ENCODE peak calls at places on chromosomes 3 and 15, in four cellular contexts. N is WTC11, V is K562, C is SK-N-SH. B is an unnamed sample.
A peak's percentile ranks its signal among the peaks of the same experiment; 100 is the strongest.

GRCh38 chr3:101042996-101043686 is 49.9 kb upstream of the ABI3BP start:
- DNase-seq in N (no peak), V (no peak), C (no peak), B (no peak)

GRCh38 chr3:51982838-51983577 is at the start of gene ACY1:
- DNase-seq in N (peak; percentile 85), V (peak; percentile 83), C (peak; percentile 97), B (peak; percentile 43)

GRCh38 chr15:98548172-98548971 is 100.0 kb upstream of the IGF1R start:
- DNase-seq in V (no peak), C (peak; percentile 64), N (peak; percentile 72), B (no peak)

GRCh38 chr3:115667175-115668065 is 44.1 kb downstream of the GAP43 start:
- DNase-seq in V (no peak), C (no peak), N (no peak), B (no peak)

GRCh38 chr15:56160966-56161365 is 82.7 kb downstream of the RFX7 start:
- DNase-seq in C (no peak), N (no peak), V (no peak), B (no peak)

GRCh38 chr3:61381745-61382392 is 130.6 kb upstream of the FHIT start:
- DNase-seq in V (peak; percentile 17), C (peak; percentile 39), N (no peak), B (no peak)

GRCh38 chr3:71684752-71685151 is 40.5 kb downstream of the EIF4E3 start:
- DNase-seq in N (no peak), C (no peak), V (no peak), B (no peak)

GRCh38 chr3:197547618-197548017 is 8.2 kb downstream of the BDH1 start:
- DNase-seq in N (peak; percentile 68), V (peak; percentile 37), C (no peak), B (no peak)

GRCh38 chr15:88004379-88004778 is 252.2 kb downstream of the NTRK3 start:
- DNase-seq in V (no peak), N (no peak), C (no peak), B (no peak)

GRCh38 chr15:25624504-25625172 is 185.8 kb upstream of the UBE3A start:
- DNase-seq in V (no peak), C (no peak), N (no peak), B (no peak)

GRCh38 chr3:188169826-188170455 is 16.0 kb downstream of the LPP start:
- DNase-seq in N (no peak), V (no peak), C (no peak), B (no peak)

GRCh38 chr3:157088133-157088488 is 71.8 kb downstream of the CCNL1 start:
- DNase-seq in N (no peak), C (no peak), V (no peak), B (no peak)

GRCh38 chr15:92666780-92667179 is 11.2 kb upstream of the FAM174B start:
- DNase-seq in V (no peak), C (no peak), N (no peak), B (no peak)

GRCh38 chr3:128496602-128497304 is 3.8 kb upstream of the GATA2 start:
- DNase-seq in N (no peak), V (no peak), C (peak; percentile 73), B (no peak)

GRCh38 chr3:127072971-127073851 is 90.3 kb downstream of the PLXNA1 start:
- DNase-seq in N (no peak), C (peak; percentile 80), V (no peak), B (no peak)

GRCh38 chr3:5202267-5202666 is 14.8 kb downstream of the EDEM1 start:
- DNase-seq in C (no peak), V (no peak), N (no peak), B (no peak)

GRCh38 chr3:22523925-22524324 is 679.2 kb upstream of the UBE2E2 start:
- DNase-seq in V (no peak), C (no peak), N (no peak), B (no peak)

GRCh38 chr3:195735036-195735695 is 14.4 kb downstream of the MUC20 start:
- DNase-seq in V (no peak), N (no peak), C (no peak), B (no peak)

GRCh38 chr3:128009952-128010846 is 42.0 kb upstream of the SEC61A1 start:
- DNase-seq in N (no peak), C (no peak), V (no peak), B (no peak)

GRCh38 chr3:42709621-42710020 is 7.0 kb upstream of the HHATL start:
- DNase-seq in N (peak; percentile 5), V (no peak), C (no peak), B (no peak)

GRCh38 chr3:28317438-28318022 is 31.0 kb upstream of the ZCWPW2 start:
- DNase-seq in V (peak; percentile 48), N (no peak), C (peak; percentile 33), B (no peak)

GRCh38 chr3:40035177-40035576 is 225.8 kb downstream of the MYRIP start:
- DNase-seq in V (no peak), C (no peak), N (no peak), B (no peak)

GRCh38 chr3:191648787-191649186 is 187.8 kb downstream of the PYDC2 start:
- DNase-seq in V (no peak), N (no peak), C (no peak), B (no peak)

GRCh38 chr3:51802091-51802720 is 23.2 kb upstream of the IQCF6 start:
- DNase-seq in C (no peak), V (no peak), N (no peak), B (no peak)

GRCh38 chr15:101482526-101483371 is 6.8 kb downstream of the PCSK6 start:
- DNase-seq in N (no peak), V (no peak), C (no peak), B (no peak)

GRCh38 chr3:13282528-13282985 is 137.6 kb downstream of the NUP210 start:
- DNase-seq in N (peak; percentile 48), V (peak; percentile 75), C (peak; percentile 84), B (no peak)

GRCh38 chr3:186257866-186258265 is 104.2 kb downstream of the DGKG start:
- DNase-seq in V (no peak), N (no peak), C (no peak), B (no peak)

GRCh38 chr3:28069438-28069837 is 172.0 kb upstream of the CMC1 start:
- DNase-seq in N (no peak), V (no peak), C (no peak), B (no peak)

GRCh38 chr3:149701206-149701976 is 43.6 kb upstream of the WWTR1 start:
- DNase-seq in V (no peak), C (no peak), N (no peak), B (no peak)

GRCh38 chr15:68560501-68561113 is 18.2 kb upstream of the CORO2B start:
- DNase-seq in V (no peak), C (no peak), N (no peak), B (no peak)

GRCh38 chr3:12618426-12618825 is 45.5 kb downstream of the RAF1 start:
- DNase-seq in V (no peak), N (no peak), C (no peak), B (no peak)

GRCh38 chr15:50813865-50814264 is 48.4 kb upstream of the SPPL2A start:
- DNase-seq in V (no peak), N (no peak), C (no peak), B (no peak)

GRCh38 chr3:30199096-30199734 is 407.2 kb upstream of the TGFBR2 start:
- DNase-seq in N (peak; percentile 62), V (peak; percentile 38), C (peak; percentile 23), B (no peak)

GRCh38 chr15:71294636-71295241 is 179.5 kb downstream of the THSD4 start:
- DNase-seq in C (no peak), N (no peak), V (no peak), B (no peak)

GRCh38 chr15:69825941-69826817 is 271.5 kb downstream of the TLE3 start:
- DNase-seq in N (no peak), C (no peak), V (no peak), B (no peak)

GRCh38 chr15:74815121-74815933 is 2.7 kb downstream of the LMAN1L start:
- DNase-seq in C (peak; percentile 53), V (no peak), N (no peak), B (no peak)
- TF ChIP-seq USF1 in C (no peak), V (no peak), N (no peak), B (no peak)

DNA sequence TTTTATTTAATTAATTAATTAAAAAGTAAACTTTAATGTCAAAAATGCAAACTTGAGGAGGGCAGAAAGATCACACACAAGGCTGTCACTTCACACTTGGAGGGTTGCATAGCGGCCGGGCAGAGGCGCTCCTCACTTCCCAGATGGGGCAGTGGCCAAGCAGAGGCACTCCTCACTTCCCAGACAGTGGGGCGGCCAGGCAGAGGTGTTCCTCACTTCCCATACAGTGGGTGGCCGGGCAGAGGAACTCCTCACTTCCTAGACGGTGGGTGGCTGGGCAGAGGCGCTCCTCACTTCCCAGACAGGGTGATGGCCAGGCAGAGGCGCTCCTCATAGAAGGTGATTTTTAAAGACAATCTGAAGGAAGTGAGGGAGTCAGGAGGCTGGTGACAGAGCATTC is 277.5 kb downstream of the PDCD6IP start:
- DNase-seq in V (no peak), N (no peak), C (no peak), B (no peak)
- TF ChIP-seq USF1 in V (no peak), N (no peak), C (no peak), B (no peak)

GRCh38 chr3:49256152-49256551 is 20.9 kb downstream of the C3orf62 start:
- DNase-seq in V (no peak), C (no peak), N (no peak), B (no peak)

GRCh38 chr3:49255686-49256085 is 21.3 kb downstream of the C3orf62 start:
- DNase-seq in C (no peak), N (no peak), V (no peak), B (no peak)

GRCh38 chr3:49253512-49253911 is 23.5 kb downstream of the C3orf62 start:
- DNase-seq in N (no peak), C (no peak), V (no peak), B (no peak)

GRCh38 chr3:49257187-49257586 is 19.8 kb downstream of the C3orf62 start:
- DNase-seq in V (no peak), N (no peak), C (no peak), B (no peak)

GRCh38 chr3:49255112-49255511 is 21.9 kb downstream of the C3orf62 start:
- DNase-seq in C (no peak), N (no peak), V (no peak), B (no peak)
- TF ChIP-seq USF1 in C (no peak), N (no peak), V (no peak), B (no peak)

DNA sequence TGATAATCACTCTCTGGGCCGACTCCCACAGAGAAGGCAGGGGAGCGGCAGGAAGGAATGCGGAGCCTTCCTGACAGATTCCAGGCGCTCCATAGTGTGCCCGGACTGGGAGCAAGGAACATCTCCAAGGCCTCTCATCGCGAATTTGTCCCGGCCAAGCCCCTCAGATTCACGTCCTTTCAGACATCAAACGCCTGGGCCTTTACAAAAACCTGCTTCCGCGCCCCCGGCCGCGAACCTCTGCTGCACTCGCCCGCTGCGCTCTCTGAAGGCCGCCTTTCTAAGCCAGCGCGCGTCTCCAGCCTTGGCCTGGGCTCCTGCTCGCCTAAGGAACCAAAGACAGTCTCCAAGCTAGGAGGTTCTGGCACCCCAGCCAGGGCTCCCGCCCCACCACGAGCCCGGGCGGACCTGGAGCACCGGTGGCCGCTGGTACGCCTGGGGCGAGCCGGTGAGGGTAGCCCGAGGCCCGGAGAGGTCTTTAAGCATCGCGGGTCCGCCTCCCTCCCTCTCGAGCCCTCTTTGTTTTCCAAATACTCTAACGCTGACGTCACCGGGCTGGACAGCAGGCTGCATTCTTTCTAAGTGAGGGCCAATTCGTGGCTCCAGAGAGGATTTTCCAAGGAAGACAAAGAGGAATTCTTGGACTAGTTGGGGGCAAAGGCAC is 837 bp downstream of the AMOTL2 start:
- DNase-seq in C (peak; percentile 84), N (peak; percentile 92), V (no peak), B (no peak)
- TF ChIP-seq USF1 in C (no peak), N (no peak), V (no peak), B (no peak)